ENCODE peak calls at places on chromosomes 1 and 21, in six cellular contexts. I is GM23248, H is adrenal gland, A is NT2/D1, G is heart left ventricle, B is uterus. K is an unnamed sample.

GRCh38 chr1:8232036-8232757 is 85.7 kb upstream of the SLC45A1 start:
- DNase-seq in A (no peak), H (peak; percentile 51), I (no peak), B (peak; percentile 43), G (no peak), K (no peak)

GRCh38 chr21:14989359-14989758 is 75.4 kb downstream of the NRIP1 start:
- DNase-seq in H (no peak), B (no peak), G (peak; percentile 38), A (no peak), I (peak; percentile 26), K (no peak)

GRCh38 chr1:156957634-156958033 is 37.2 kb downstream of the LRRC71 start:
- DNase-seq in B (no peak), I (no peak), H (no peak), A (no peak), G (no peak), K (no peak)

GRCh38 chr1:180243517-180244221 is 13.6 kb downstream of the LHX4 start:
- DNase-seq in I (peak; percentile 29), G (no peak), B (no peak), H (no peak), A (no peak), K (peak; percentile 41)

GRCh38 chr1:87134625-87135024 is 194.1 kb upstream of the LMO4 start:
- DNase-seq in G (no peak), B (no peak), H (no peak), A (no peak), I (no peak), K (no peak)

GRCh38 chr1:96820111-96820510 is 98.5 kb downstream of the PTBP2 start:
- DNase-seq in I (no peak), G (no peak), B (no peak), H (no peak), A (no peak), K (no peak)

GRCh38 chr1:191977874-191978273 is 180.4 kb upstream of the RGS18 start:
- DNase-seq in I (no peak), H (no peak), B (no peak), G (no peak), A (no peak), K (no peak)

GRCh38 chr1:148264374-148265276 is 112.5 kb upstream of the NBPF11 start:
- DNase-seq in G (no peak), H (no peak), B (peak; percentile 23), I (peak; percentile 61), A (no peak), K (peak; percentile 74)

GRCh38 chr1:218377143-218377660 is 32.1 kb downstream of the TGFB2 start:
- DNase-seq in B (no peak), I (peak; percentile 93), G (no peak), H (no peak), A (no peak), K (peak; percentile 86)

GRCh38 chr1:247857986-247858356 is 984 bp downstream of the TRIM58 start:
- DNase-seq in B (no peak), I (no peak), G (no peak), A (no peak), H (no peak), K (no peak)

GRCh38 chr1:159891275-159892157 is 8.4 kb downstream of the CFAP45 start:
- DNase-seq in I (peak; percentile 93), B (peak; percentile 74), H (peak; percentile 91), G (peak; percentile 81), A (peak; percentile 88), K (peak; percentile 87)

GRCh38 chr1:2267862-2268261 is 39.7 kb downstream of the SKI start:
- DNase-seq in A (no peak), B (no peak), I (no peak), H (no peak), G (no peak), K (no peak)

GRCh38 chr1:45215485-45216199 is 9.2 kb upstream of the ZSWIM5 start:
- DNase-seq in I (no peak), A (no peak), G (no peak), H (no peak), B (no peak), K (no peak)

GRCh38 chr1:43453442-43454269 is at the start of gene HYI:
- DNase-seq in H (peak; percentile 92), B (peak; percentile 86), I (peak; percentile 93), A (peak; percentile 87), G (peak; percentile 87), K (peak; percentile 73)

GRCh38 chr1:91829293-91830153 is 56.4 kb downstream of the TGFBR3 start:
- DNase-seq in I (no peak), G (no peak), B (no peak), H (no peak), A (no peak), K (no peak)

GRCh38 chr1:54904476-54905048 is 17.6 kb upstream of the DHCR24 start:
- DNase-seq in A (no peak), I (peak; percentile 90), G (no peak), H (no peak), B (no peak), K (peak; percentile 70)

GRCh38 chr1:207282496-207283380 is 38.7 kb upstream of the CD55 start:
- DNase-seq in H (no peak), A (no peak), B (no peak), G (no peak), I (no peak), K (no peak)

GRCh38 chr1:3787347-3787710 is 9.0 kb downstream of the LRRC47 start:
- DNase-seq in B (no peak), A (no peak), H (no peak), G (no peak), I (no peak), K (no peak)

GRCh38 chr21:34074283-34075098 is 1.1 kb downstream of the MRPS6 start:
- DNase-seq in B (no peak), A (no peak), H (peak; percentile 31), I (peak; percentile 52), G (no peak), K (no peak)

GRCh38 chr1:85894651-85895050 is 186.4 kb upstream of the ZNHIT6 start:
- DNase-seq in H (no peak), I (peak; percentile 62), G (no peak), B (no peak), A (peak; percentile 23), K (peak; percentile 38)

GRCh38 chr1:94322696-94323095 is 85.3 kb upstream of the ARHGAP29 start:
- DNase-seq in A (no peak), G (no peak), I (peak; percentile 28), H (no peak), B (no peak), K (peak; percentile 86)

GRCh38 chr1:35253941-35254340 is 14.6 kb upstream of the ZMYM4 start:
- DNase-seq in A (no peak), G (no peak), H (no peak), B (no peak), I (no peak), K (no peak)

GRCh38 chr1:151326619-151327222 is 495 bp downstream of the PI4KB start:
- DNase-seq in G (peak; percentile 71), H (peak; percentile 63), B (peak; percentile 60), I (peak; percentile 81), A (no peak), K (peak; percentile 54)

GRCh38 chr1:186082235-186082937 is 292.7 kb downstream of the TPR start:
- DNase-seq in B (peak; percentile 22), I (peak; percentile 53), A (no peak), G (peak; percentile 87), H (peak; percentile 73), K (peak; percentile 57)

GRCh38 chr1:119286587-119287181 is 81.9 kb upstream of the HAO2 start:
- DNase-seq in H (peak; percentile 45), I (peak; percentile 63), G (no peak), A (peak; percentile 69), B (no peak), K (peak; percentile 15)

GRCh38 chr1:64471218-64471719 is 1.3 kb downstream of the CACHD1 start:
- DNase-seq in A (no peak), H (peak; percentile 62), G (peak; percentile 27), I (peak; percentile 59), B (peak; percentile 55), K (peak; percentile 33)

GRCh38 chr1:203346755-203347102 is 4.2 kb downstream of the FMOD start:
- DNase-seq in B (no peak), G (no peak), H (no peak), A (no peak), I (no peak), K (no peak)

GRCh38 chr21:42593007-42593814 is 60.2 kb upstream of the PDE9A start:
- DNase-seq in A (peak; percentile 76), I (peak; percentile 80), G (peak; percentile 63), H (peak; percentile 82), B (peak; percentile 68), K (peak; percentile 43)

GRCh38 chr21:45512626-45513002 is 29.6 kb downstream of the SLC19A1 start:
- DNase-seq in B (no peak), H (no peak), A (no peak), G (no peak), I (no peak), K (no peak)
- H3K36me3 ChIP-seq in B (no peaks in the 10 kb centered on the region), H (no peaks in the 10 kb centered on the region), A (peaks cover 93% of the 10 kb centered on the region), G (peaks cover 12% of the 10 kb centered on the region), I (no peaks in the 10 kb centered on the region), K (peaks cover 31% of the 10 kb centered on the region)

GRCh38 chr1:164824542-164824941 is 265.6 kb downstream of the PBX1 start:
- DNase-seq in H (no peak), B (no peak), I (no peak), G (no peak), A (no peak), K (no peak)

GRCh38 chr1:164823486-164824279 is 264.7 kb downstream of the PBX1 start:
- DNase-seq in A (no peak), I (peak; percentile 3), H (peak; percentile 30), B (peak; percentile 71), G (peak; percentile 49), K (no peak)

GRCh38 chr1:164821648-164822047 is 262.7 kb downstream of the PBX1 start:
- DNase-seq in G (no peak), B (no peak), I (no peak), H (no peak), A (no peak), K (no peak)
- H3K36me3 ChIP-seq in G (peaks cover 36% of the 10 kb centered on the region), B (no peaks in the 10 kb centered on the region), I (peaks cover 28% of the 10 kb centered on the region), H (no peaks in the 10 kb centered on the region), A (peaks cover 29% of the 10 kb centered on the region), K (no peaks in the 10 kb centered on the region)

DNA sequence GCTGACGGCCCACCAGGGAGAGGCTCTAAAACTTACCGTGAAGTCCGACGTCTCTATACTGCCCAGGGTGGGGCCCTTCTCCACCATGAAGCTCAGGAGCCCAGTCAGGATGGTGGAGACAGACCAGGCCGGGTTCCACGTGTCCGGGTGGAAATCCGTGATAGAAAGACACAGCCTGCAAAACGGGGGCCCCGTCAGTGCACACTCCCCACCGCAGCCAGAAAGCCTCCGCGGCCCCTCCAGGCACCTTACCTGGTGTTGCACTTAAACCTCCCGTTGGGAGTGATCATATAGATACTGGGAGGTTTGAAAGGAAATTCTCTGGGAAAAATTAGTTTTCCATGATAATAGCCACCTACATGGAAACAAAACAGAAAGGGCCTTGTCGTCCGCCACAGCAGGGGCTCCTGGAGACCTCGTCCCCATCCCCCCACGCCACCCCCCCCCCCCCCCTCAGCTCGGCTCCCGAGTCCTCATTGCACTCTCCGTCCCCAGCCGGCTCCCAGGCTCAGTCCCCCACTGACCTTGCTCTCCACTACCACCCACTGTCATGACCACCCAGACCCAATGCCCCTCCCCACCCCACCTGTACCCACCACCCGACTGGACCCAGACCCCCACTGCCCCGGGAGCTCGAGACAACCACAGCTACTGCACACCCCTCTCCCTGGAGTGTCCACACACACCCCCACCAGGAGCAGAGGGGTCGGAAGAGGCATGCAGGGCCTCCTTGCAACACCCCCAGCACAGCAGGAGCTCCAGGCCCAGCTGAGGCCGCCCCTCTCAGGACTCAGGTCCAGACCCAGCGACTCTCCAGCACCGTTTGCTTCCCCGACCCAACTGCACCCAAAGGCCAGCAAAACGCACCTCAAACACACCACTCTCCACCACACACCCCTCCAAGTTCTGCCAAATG is 10.7 kb upstream of the C1QTNF12 start:
- DNase-seq in G (no peak), H (no peak), B (no peak), A (no peak), I (no peak), K (no peak)
- H3K36me3 ChIP-seq in G (peaks cover 72% of the 10 kb centered on the region), H (no peaks in the 10 kb centered on the region), B (no peaks in the 10 kb centered on the region), A (peaks cover 85% of the 10 kb centered on the region), I (peaks cover 8% of the 10 kb centered on the region), K (peaks cover 55% of the 10 kb centered on the region)

GRCh38 chr1:169062152-169062551 is 44.3 kb upstream of the ATP1B1 start:
- DNase-seq in B (no peak), H (no peak), I (no peak), G (no peak), A (no peak), K (no peak)
- H3K36me3 ChIP-seq in B (no peaks in the 10 kb centered on the region), H (no peaks in the 10 kb centered on the region), I (no peaks in the 10 kb centered on the region), G (no peaks in the 10 kb centered on the region), A (no peaks in the 10 kb centered on the region), K (no peaks in the 10 kb centered on the region)

K was measured in MG63.